ENCODE peak calls at places on chromosomes 11 and 22, in ten cellular contexts. One of them, this sample, is unnamed.

GRCh38 chr11:107591098-107591445 is at the start of gene ELMOD1:
- DNase-seq in HCT116: no peak
- DNase-seq in A549: peak
- DNase-seq in suprapubic skin: no peak
- DNase-seq in IMR-90: peak
- DNase-seq in body of pancreas: peak
- DNase-seq in NB4: peak
- DNase-seq in GM12878: no peak
- DNase-seq in right lobe of liver: peak
- DNase-seq in heart left ventricle: peak
- DNase-seq in this sample: peak

GRCh38 chr11:22808559-22809197 is 20.9 kb downstream of the SVIP start:
- DNase-seq in HCT116: no peak
- DNase-seq in A549: no peak
- DNase-seq in suprapubic skin: no peak
- DNase-seq in IMR-90: no peak
- DNase-seq in body of pancreas: no peak
- DNase-seq in NB4: no peak
- DNase-seq in GM12878: no peak
- DNase-seq in right lobe of liver: no peak
- DNase-seq in heart left ventricle: peak
- DNase-seq in this sample: no peak

GRCh38 chr22:45907996-45908395 is 69.0 kb downstream of the WNT7B start:
- DNase-seq in HCT116: no peak
- DNase-seq in A549: no peak
- DNase-seq in suprapubic skin: no peak
- DNase-seq in IMR-90: no peak
- DNase-seq in body of pancreas: no peak
- DNase-seq in NB4: no peak
- DNase-seq in GM12878: no peak
- DNase-seq in right lobe of liver: no peak
- DNase-seq in heart left ventricle: no peak
- DNase-seq in this sample: no peak

GRCh38 chr11:75532200-75532972 is 6.6 kb upstream of the GDPD5 start:
- DNase-seq in HCT116: peak
- DNase-seq in A549: peak
- DNase-seq in suprapubic skin: no peak
- DNase-seq in IMR-90: peak
- DNase-seq in body of pancreas: peak
- DNase-seq in NB4: peak
- DNase-seq in GM12878: peak
- DNase-seq in right lobe of liver: peak
- DNase-seq in heart left ventricle: peak
- DNase-seq in this sample: peak

GRCh38 chr22:29727248-29727551 is 7.4 kb downstream of the CABP7 start:
- DNase-seq in HCT116: no peak
- DNase-seq in A549: peak
- DNase-seq in suprapubic skin: no peak
- DNase-seq in IMR-90: peak
- DNase-seq in body of pancreas: no peak
- DNase-seq in NB4: peak
- DNase-seq in GM12878: no peak
- DNase-seq in right lobe of liver: peak
- DNase-seq in heart left ventricle: no peak
- DNase-seq in this sample: no peak

GRCh38 chr11:35126000-35126878 is 12.7 kb upstream of the CD44 start:
- DNase-seq in HCT116: no peak
- DNase-seq in A549: no peak
- DNase-seq in suprapubic skin: no peak
- DNase-seq in IMR-90: no peak
- DNase-seq in body of pancreas: no peak
- DNase-seq in NB4: no peak
- DNase-seq in GM12878: peak
- DNase-seq in right lobe of liver: no peak
- DNase-seq in heart left ventricle: no peak
- DNase-seq in this sample: peak

GRCh38 chr11:5363712-5364111 is 12.4 kb downstream of the OR51B6 start:
- DNase-seq in HCT116: no peak
- DNase-seq in A549: no peak
- DNase-seq in suprapubic skin: no peak
- DNase-seq in IMR-90: no peak
- DNase-seq in body of pancreas: no peak
- DNase-seq in NB4: no peak
- DNase-seq in GM12878: no peak
- DNase-seq in right lobe of liver: no peak
- DNase-seq in heart left ventricle: no peak
- DNase-seq in this sample: no peak

GRCh38 chr22:36343720-36344105 is 44.1 kb downstream of the MYH9 start:
- DNase-seq in HCT116: no peak
- DNase-seq in A549: no peak
- DNase-seq in suprapubic skin: no peak
- DNase-seq in IMR-90: no peak
- DNase-seq in body of pancreas: peak
- DNase-seq in NB4: no peak
- DNase-seq in GM12878: no peak
- DNase-seq in right lobe of liver: no peak
- DNase-seq in heart left ventricle: no peak
- DNase-seq in this sample: no peak

GRCh38 chr22:42247596-42247995 is 22.9 kb downstream of the TCF20 start:
- DNase-seq in HCT116: no peak
- DNase-seq in A549: no peak
- DNase-seq in suprapubic skin: no peak
- DNase-seq in IMR-90: no peak
- DNase-seq in body of pancreas: no peak
- DNase-seq in NB4: no peak
- DNase-seq in GM12878: no peak
- DNase-seq in right lobe of liver: no peak
- DNase-seq in heart left ventricle: no peak
- DNase-seq in this sample: no peak

GRCh38 chr11:10379022-10379421 is 74.1 kb downstream of the ADM start:
- DNase-seq in HCT116: no peak
- DNase-seq in A549: peak
- DNase-seq in suprapubic skin: no peak
- DNase-seq in IMR-90: peak
- DNase-seq in body of pancreas: no peak
- DNase-seq in NB4: peak
- DNase-seq in GM12878: no peak
- DNase-seq in right lobe of liver: no peak
- DNase-seq in heart left ventricle: no peak
- DNase-seq in this sample: no peak

GRCh38 chr22:34620832-34621231 is 445.1 kb upstream of the ISX start:
- DNase-seq in HCT116: no peak
- DNase-seq in A549: no peak
- DNase-seq in suprapubic skin: no peak
- DNase-seq in IMR-90: no peak
- DNase-seq in body of pancreas: no peak
- DNase-seq in NB4: no peak
- DNase-seq in GM12878: no peak
- DNase-seq in right lobe of liver: no peak
- DNase-seq in heart left ventricle: no peak
- DNase-seq in this sample: no peak

GRCh38 chr11:11916981-11917399 is 75.2 kb downstream of the USP47 start:
- DNase-seq in HCT116: no peak
- DNase-seq in A549: no peak
- DNase-seq in suprapubic skin: no peak
- DNase-seq in IMR-90: peak
- DNase-seq in body of pancreas: no peak
- DNase-seq in NB4: no peak
- DNase-seq in GM12878: no peak
- DNase-seq in right lobe of liver: no peak
- DNase-seq in heart left ventricle: no peak
- DNase-seq in this sample: no peak

GRCh38 chr22:24380220-24381218 is 46.9 kb upstream of the ADORA2A start:
- DNase-seq in HCT116: no peak
- DNase-seq in A549: no peak
- DNase-seq in suprapubic skin: no peak
- DNase-seq in IMR-90: no peak
- DNase-seq in body of pancreas: no peak
- DNase-seq in NB4: no peak
- DNase-seq in GM12878: no peak
- DNase-seq in right lobe of liver: no peak
- DNase-seq in heart left ventricle: no peak
- DNase-seq in this sample: no peak

DNA sequence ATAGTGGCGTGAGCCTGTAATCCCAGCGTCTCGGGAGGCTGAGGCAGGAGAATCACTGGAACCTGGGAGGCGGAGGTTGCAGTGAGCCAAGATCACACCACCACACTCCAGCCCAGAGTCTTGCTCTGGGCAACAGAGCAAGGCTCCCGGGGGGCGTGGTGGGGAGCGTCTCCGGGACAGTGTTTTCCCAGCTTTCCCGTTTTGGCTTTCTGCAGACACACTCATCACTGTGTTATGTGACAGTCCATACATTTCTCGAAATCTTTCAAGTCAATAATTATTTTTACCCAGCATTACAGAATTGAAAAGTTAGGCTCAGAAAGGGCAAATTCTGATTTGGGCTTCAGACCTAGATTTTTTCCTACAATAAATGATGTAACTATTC is 31.7 kb downstream of the NEAT1 start:
- DNase-seq in HCT116: no peak
- DNase-seq in A549: no peak
- DNase-seq in suprapubic skin: peak
- DNase-seq in IMR-90: peak
- DNase-seq in body of pancreas: no peak
- DNase-seq in NB4: no peak
- DNase-seq in GM12878: no peak
- DNase-seq in right lobe of liver: peak
- DNase-seq in heart left ventricle: no peak
- DNase-seq in this sample: peak
- H3K4me3 ChIP-seq in HCT116: peak
- H3K4me3 ChIP-seq in A549: peak
- H3K4me3 ChIP-seq in suprapubic skin: peak
- H3K4me3 ChIP-seq in IMR-90: peak
- H3K4me3 ChIP-seq in body of pancreas: no peak
- H3K4me3 ChIP-seq in NB4: peak
- H3K4me3 ChIP-seq in GM12878: peak
- H3K4me3 ChIP-seq in right lobe of liver: no peak
- H3K4me3 ChIP-seq in heart left ventricle: peak
- H3K4me3 ChIP-seq in this sample: peak

DNA sequence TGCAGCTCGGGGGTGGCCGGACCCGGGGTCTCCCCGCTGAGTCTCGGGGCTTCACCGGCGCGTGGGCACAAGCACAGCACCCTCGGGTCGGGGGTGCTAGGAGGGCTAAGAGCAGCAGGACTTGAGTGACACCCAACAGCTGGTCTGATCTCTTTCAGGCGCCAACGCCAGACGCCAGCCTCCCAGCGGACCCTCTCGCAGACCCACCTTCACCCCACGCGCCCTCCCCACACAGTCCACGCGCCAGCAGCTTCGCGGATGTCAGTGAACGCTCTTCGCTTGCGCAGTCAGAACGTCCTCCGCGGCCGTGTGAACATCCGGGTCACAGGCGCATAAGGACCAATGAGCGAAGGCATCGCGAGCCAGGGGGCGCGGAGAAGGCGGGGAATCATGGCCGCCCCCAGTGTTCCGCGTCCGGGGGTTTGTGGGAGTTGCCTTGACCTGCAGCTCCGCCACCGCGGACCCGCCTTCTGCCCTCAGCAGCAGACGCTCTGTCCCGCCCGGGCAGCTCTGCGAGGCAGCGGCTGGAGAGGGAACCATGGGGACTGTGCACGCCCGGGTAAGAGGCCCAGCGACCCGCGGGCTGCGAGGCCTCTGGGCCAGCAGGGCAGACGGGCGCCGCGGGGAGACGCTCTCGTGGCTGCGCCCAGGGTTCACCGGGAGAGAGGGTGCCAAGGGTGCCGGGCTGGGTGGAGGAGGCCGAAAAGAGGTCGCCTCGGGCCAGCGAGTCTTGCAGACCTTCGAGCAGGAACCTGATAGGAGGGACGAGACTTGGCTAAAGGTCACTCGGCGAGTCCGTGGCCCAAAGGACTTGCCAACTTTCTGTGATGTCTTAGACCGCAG is at the start of gene SAMM50:
- DNase-seq in HCT116: peak
- DNase-seq in A549: peak
- DNase-seq in suprapubic skin: peak
- DNase-seq in IMR-90: peak
- DNase-seq in body of pancreas: peak
- DNase-seq in NB4: peak
- DNase-seq in GM12878: peak
- DNase-seq in right lobe of liver: peak
- DNase-seq in heart left ventricle: peak
- DNase-seq in this sample: peak
- TF ChIP-seq POLR2A in HCT116: peak
- TF ChIP-seq POLR2A in A549: peak
- TF ChIP-seq POLR2A in suprapubic skin: peak
- TF ChIP-seq POLR2A in IMR-90: peak
- TF ChIP-seq POLR2A in body of pancreas: peak
- TF ChIP-seq POLR2A in NB4: peak
- TF ChIP-seq POLR2A in GM12878: peak
- TF ChIP-seq POLR2A in right lobe of liver: peak
- TF ChIP-seq POLR2A in heart left ventricle: no peak
- TF ChIP-seq POLR2A in this sample: peak

GRCh38 chr11:26331911-26332571 is at the start of gene ANO3:
- DNase-seq in HCT116: no peak
- DNase-seq in A549: peak
- DNase-seq in suprapubic skin: no peak
- DNase-seq in IMR-90: peak
- DNase-seq in body of pancreas: peak
- DNase-seq in NB4: no peak
- DNase-seq in GM12878: no peak
- DNase-seq in right lobe of liver: peak
- DNase-seq in heart left ventricle: peak
- DNase-seq in this sample: no peak
- H3K4me3 ChIP-seq in HCT116: no peak
- H3K4me3 ChIP-seq in A549: peak
- H3K4me3 ChIP-seq in suprapubic skin: peak
- H3K4me3 ChIP-seq in IMR-90: no peak
- H3K4me3 ChIP-seq in body of pancreas: no peak
- H3K4me3 ChIP-seq in NB4: no peak
- H3K4me3 ChIP-seq in GM12878: no peak
- H3K4me3 ChIP-seq in right lobe of liver: no peak
- H3K4me3 ChIP-seq in heart left ventricle: peak
- H3K4me3 ChIP-seq in this sample: peak

GRCh38 chr11:77065878-77066228 is 918 bp upstream of the CAPN5 start:
- DNase-seq in HCT116: no peak
- DNase-seq in A549: no peak
- DNase-seq in suprapubic skin: peak
- DNase-seq in IMR-90: peak
- DNase-seq in body of pancreas: peak
- DNase-seq in NB4: peak
- DNase-seq in GM12878: no peak
- DNase-seq in right lobe of liver: peak
- DNase-seq in heart left ventricle: no peak
- DNase-seq in this sample: peak
- TF ChIP-seq POLR2A in HCT116: no peak
- TF ChIP-seq POLR2A in A549: no peak
- TF ChIP-seq POLR2A in suprapubic skin: peak
- TF ChIP-seq POLR2A in IMR-90: no peak
- TF ChIP-seq POLR2A in body of pancreas: no peak
- TF ChIP-seq POLR2A in NB4: no peak
- TF ChIP-seq POLR2A in GM12878: no peak
- TF ChIP-seq POLR2A in right lobe of liver: peak
- TF ChIP-seq POLR2A in heart left ventricle: no peak
- TF ChIP-seq POLR2A in this sample: peak

DNA sequence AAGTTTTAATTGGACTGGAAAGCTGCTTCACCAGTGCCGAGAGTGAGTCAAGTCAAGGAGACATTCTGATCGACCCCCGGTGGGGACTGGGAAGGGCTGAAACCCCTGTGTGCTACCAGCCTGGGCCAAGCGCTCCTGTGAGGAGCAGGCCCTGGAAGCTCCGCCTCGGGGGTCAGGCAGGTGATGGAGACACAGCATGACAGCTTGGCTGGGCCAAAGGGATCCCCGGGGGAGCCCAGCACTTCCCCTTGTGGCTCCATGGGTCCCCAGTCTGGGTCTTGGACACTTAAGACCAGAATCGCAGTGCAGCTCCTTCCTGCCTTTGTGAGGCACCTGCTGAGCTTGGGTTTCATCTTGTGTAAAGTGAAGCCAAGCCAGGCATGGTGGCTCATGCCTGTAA is 89.2 kb downstream of the MORC2 start:
- DNase-seq in HCT116: no peak
- DNase-seq in A549: no peak
- DNase-seq in suprapubic skin: no peak
- DNase-seq in IMR-90: no peak
- DNase-seq in body of pancreas: no peak
- DNase-seq in NB4: peak
- DNase-seq in GM12878: no peak
- DNase-seq in right lobe of liver: no peak
- DNase-seq in heart left ventricle: no peak
- DNase-seq in this sample: no peak
- H3K4me3 ChIP-seq in HCT116: no peak
- H3K4me3 ChIP-seq in A549: no peak
- H3K4me3 ChIP-seq in suprapubic skin: no peak
- H3K4me3 ChIP-seq in IMR-90: no peak
- H3K4me3 ChIP-seq in body of pancreas: no peak
- H3K4me3 ChIP-seq in NB4: no peak
- H3K4me3 ChIP-seq in GM12878: no peak
- H3K4me3 ChIP-seq in right lobe of liver: no peak
- H3K4me3 ChIP-seq in heart left ventricle: no peak
- H3K4me3 ChIP-seq in this sample: no peak

This sample was measured in Peyer's patch.